ENCODE peak calls at places on chromosome 4, in seven cellular contexts. G is GM23248; D is stimulated activated CD4-positive, alpha-beta T cell treated with anti-CD3 and anti-CD28 coated beads, Interleukin-12 subunit alpha, Interleukin-12 subunit beta, amount 100 ng/mL, for 48 hours; T is memory B cell; I is naive thymus-derived CD4-positive, alpha-beta T cell; X is HEK293T; E is neural crest cell. S is an unnamed sample.

GRCh38 chr4:10029403-10029802 is 8.1 kb upstream of the SLC2A9 start:
- DNase-seq in G (no peak), D (no peak), T (no peak), I (no peak), X (no peak), E (no peak), S (no peak)

GRCh38 chr4:39975488-39976089 is 2.1 kb downstream of the PDS5A start:
- DNase-seq in G (peak; percentile 57), D (no peak), T (no peak), I (no peak), X (no peak), E (no peak), S (no peak)

GRCh38 chr4:159048166-159048886 is 54.6 kb upstream of the RAPGEF2 start:
- DNase-seq in G (peak; percentile 85), D (no peak), T (no peak), I (no peak), X (peak; percentile 55), E (peak; percentile 23), S (no peak)

GRCh38 chr4:336099-336892 is 1.3 kb upstream of the ZNF141 start:
- DNase-seq in G (peak; percentile 58), D (no peak), T (peak; percentile 21), I (no peak), X (no peak), E (no peak), S (peak; percentile 27)

GRCh38 chr4:185637162-185637875 is 102.0 kb upstream of the PDLIM3 start:
- DNase-seq in G (no peak), D (no peak), T (no peak), I (no peak), X (no peak), E (no peak), S (no peak)

GRCh38 chr4:182776376-182777058 is 140.7 kb downstream of the DCTD start:
- DNase-seq in G (no peak), D (no peak), T (no peak), I (no peak), X (no peak), E (no peak), S (no peak)

GRCh38 chr4:76738081-76738931 is 159.6 kb downstream of the SOWAHB start:
- DNase-seq in G (peak; percentile 94), D (peak; percentile 18), T (no peak), I (no peak), X (no peak), E (no peak), S (no peak)

GRCh38 chr4:53185853-53186590 is 179.8 kb downstream of the SCFD2 start:
- DNase-seq in G (peak; percentile 78), D (no peak), T (no peak), I (no peak), X (no peak), E (no peak), S (no peak)

GRCh38 chr4:159035570-159035969 is 67.3 kb upstream of the RAPGEF2 start:
- DNase-seq in G (no peak), D (no peak), T (no peak), I (no peak), X (no peak), E (no peak), S (no peak)

GRCh38 chr4:123939621-123940020 is 543.0 kb downstream of the SPRY1 start:
- DNase-seq in G (peak; percentile 78), D (no peak), T (no peak), I (no peak), X (peak; percentile 10), E (no peak), S (no peak)

GRCh38 chr4:87025023-87025613 is 90.3 kb downstream of the AFF1 start:
- DNase-seq in G (no peak), D (no peak), T (no peak), I (no peak), X (no peak), E (no peak), S (no peak)